ENCODE peak calls at places on chromosomes 13 and 19, in seven cellular contexts. V, D, N, U, K, M and P are unnamed samples.

GRCh38 chr19:50332264-50333038 is 3.3 kb upstream of the KCNC3 start:
- DNase-seq in V (no peak), D (no peak), N (no peak), U (no peak), K (peak; percentile 32), M (no peak), P (no peak)

GRCh38 chr19:33301011-33301899 is 1.1 kb downstream of the CEBPA start:
- DNase-seq in V (no peak), D (peak; percentile 18), N (peak; percentile 27), U (peak; percentile 29), K (peak; percentile 75), M (no peak), P (no peak)

GRCh38 chr13:67416047-67416925 is 186.2 kb upstream of the PCDH9 start:
- DNase-seq in V (no peak), D (peak; percentile 69), N (no peak), U (no peak), K (peak; percentile 28), M (peak; percentile 50), P (peak; percentile 35)

GRCh38 chr13:99174533-99175100 is 26.0 kb upstream of the UBAC2 start:
- DNase-seq in V (no peak), D (no peak), N (no peak), U (no peak), K (no peak), M (no peak), P (no peak)

GRCh38 chr13:20002766-20003165 is 44.2 kb downstream of the ZMYM2 start:
- DNase-seq in V (no peak), D (no peak), N (no peak), U (no peak), K (no peak), M (no peak), P (no peak)

GRCh38 chr19:14300281-14300680 is 81.0 kb upstream of the ADGRE5 start:
- DNase-seq in V (no peak), D (no peak), N (no peak), U (no peak), K (no peak), M (no peak), P (no peak)

GRCh38 chr19:3615524-3616135 is 9.0 kb upstream of the TBXA2R start:
- DNase-seq in V (no peak), D (no peak), N (no peak), U (no peak), K (no peak), M (no peak), P (no peak)

GRCh38 chr13:111939285-111940278 is 127.4 kb upstream of the SOX1 start:
- DNase-seq in V (no peak), D (no peak), N (no peak), U (no peak), K (no peak), M (no peak), P (no peak)

GRCh38 chr19:15248648-15249559 is 16.7 kb upstream of the EPHX3 start:
- DNase-seq in V (no peak), D (no peak), N (peak; percentile 72), U (peak; percentile 86), K (peak; percentile 94), M (peak; percentile 76), P (no peak)

GRCh38 chr19:16380943-16381755 is 56.5 kb downstream of the KLF2 start:
- DNase-seq in V (no peak), D (no peak), N (no peak), U (no peak), K (peak; percentile 57), M (no peak), P (no peak)

GRCh38 chr13:111270126-111270525 is 50.3 kb upstream of the TEX29 start:
- DNase-seq in V (no peak), D (no peak), N (no peak), U (no peak), K (no peak), M (no peak), P (no peak)

GRCh38 chr13:29799041-29799440 is 51.4 kb downstream of the UBL3 start:
- DNase-seq in V (no peak), D (no peak), N (no peak), U (no peak), K (no peak), M (no peak), P (no peak)

GRCh38 chr19:30225615-30226463 is 146.3 kb upstream of the ZNF536 start:
- DNase-seq in V (no peak), D (no peak), N (no peak), U (no peak), K (no peak), M (no peak), P (peak; percentile 6)

GRCh38 chr13:28574617-28575142 is 79.8 kb upstream of the FLT1 start:
- DNase-seq in V (no peak), D (peak; percentile 50), N (no peak), U (no peak), K (no peak), M (peak; percentile 97), P (no peak)

GRCh38 chr19:36047835-36048234 is 6.2 kb downstream of the THAP8 start:
- DNase-seq in V (no peak), D (no peak), N (no peak), U (no peak), K (no peak), M (no peak), P (no peak)

GRCh38 chr19:36054119-36054732 is at the start of gene THAP8:
- DNase-seq in V (peak; percentile 99), D (peak; percentile 97), N (peak; percentile 99), U (peak; percentile 100), K (peak; percentile 100), M (peak; percentile 100), P (peak; percentile 98)

GRCh38 chr19:36049080-36049698 is 4.9 kb downstream of the THAP8 start:
- DNase-seq in V (no peak), D (no peak), N (no peak), U (no peak), K (no peak), M (peak; percentile 45), P (no peak)

GRCh38 chr19:36051637-36052036 is 2.4 kb downstream of the THAP8 start:
- DNase-seq in V (no peak), D (no peak), N (no peak), U (no peak), K (no peak), M (no peak), P (no peak)

GRCh38 chr19:36051236-36051635 is 2.8 kb downstream of the THAP8 start:
- DNase-seq in V (no peak), D (peak; percentile 27), N (no peak), U (no peak), K (no peak), M (peak; percentile 43), P (no peak)
- TF ChIP-seq CTCF in V (no peak), D (no peak), N (no peak), U (no peak), K (no peak), M (peak; percentile 40), P (no peak)

GRCh38 chr13:49495783-49496762 is at the start of gene PHF11:
- DNase-seq in V (peak; percentile 45), D (peak; percentile 53), N (peak; percentile 77), U (peak; percentile 76), K (peak; percentile 91), M (peak; percentile 79), P (peak; percentile 50)

GRCh38 chr13:49497272-49497671 is 1.5 kb downstream of the PHF11 start:
- DNase-seq in V (no peak), D (no peak), N (no peak), U (no peak), K (no peak), M (no peak), P (no peak)

GRCh38 chr13:49498211-49498610 is 2.5 kb downstream of the PHF11 start:
- DNase-seq in V (no peak), D (no peak), N (no peak), U (no peak), K (no peak), M (no peak), P (no peak)

GRCh38 chr13:49499889-49500660 is 4.3 kb downstream of the PHF11 start:
- DNase-seq in V (no peak), D (no peak), N (no peak), U (no peak), K (no peak), M (no peak), P (no peak)

GRCh38 chr13:49494645-49495044 is 1.1 kb upstream of the PHF11 start:
- DNase-seq in V (no peak), D (no peak), N (no peak), U (no peak), K (no peak), M (no peak), P (no peak)
- TF ChIP-seq CTCF in V (no peak), D (no peak), N (no peak), U (no peak), K (no peak), M (no peak), P (no peak)

GRCh38 chr13:81713201-81713600 is 1372.3 kb upstream of the SPRY2 start:
- DNase-seq in V (no peak), D (no peak), N (no peak), U (no peak), K (no peak), M (no peak), P (no peak)

GRCh38 chr13:81714513-81714912 is 1373.6 kb upstream of the SPRY2 start:
- DNase-seq in V (no peak), D (no peak), N (no peak), U (no peak), K (no peak), M (peak; percentile 16), P (no peak)
- TF ChIP-seq CTCF in V (no peak), D (no peak), N (no peak), U (no peak), K (no peak), M (peak; percentile 32), P (no peak)

GRCh38 chr13:75417006-75417384 is 65.0 kb downstream of the TBC1D4 start:
- DNase-seq in V (no peak), D (no peak), N (no peak), U (no peak), K (peak; percentile 69), M (no peak), P (no peak)

GRCh38 chr13:75417647-75418046 is 64.3 kb downstream of the TBC1D4 start:
- DNase-seq in V (no peak), D (no peak), N (peak; percentile 43), U (no peak), K (no peak), M (peak; percentile 52), P (no peak)

GRCh38 chr13:75418186-75418843 is 63.7 kb downstream of the TBC1D4 start:
- DNase-seq in V (no peak), D (no peak), N (no peak), U (no peak), K (no peak), M (no peak), P (no peak)

GRCh38 chr13:75415720-75416119 is 66.2 kb downstream of the TBC1D4 start:
- DNase-seq in V (no peak), D (no peak), N (no peak), U (no peak), K (no peak), M (peak; percentile 72), P (no peak)

DNA sequence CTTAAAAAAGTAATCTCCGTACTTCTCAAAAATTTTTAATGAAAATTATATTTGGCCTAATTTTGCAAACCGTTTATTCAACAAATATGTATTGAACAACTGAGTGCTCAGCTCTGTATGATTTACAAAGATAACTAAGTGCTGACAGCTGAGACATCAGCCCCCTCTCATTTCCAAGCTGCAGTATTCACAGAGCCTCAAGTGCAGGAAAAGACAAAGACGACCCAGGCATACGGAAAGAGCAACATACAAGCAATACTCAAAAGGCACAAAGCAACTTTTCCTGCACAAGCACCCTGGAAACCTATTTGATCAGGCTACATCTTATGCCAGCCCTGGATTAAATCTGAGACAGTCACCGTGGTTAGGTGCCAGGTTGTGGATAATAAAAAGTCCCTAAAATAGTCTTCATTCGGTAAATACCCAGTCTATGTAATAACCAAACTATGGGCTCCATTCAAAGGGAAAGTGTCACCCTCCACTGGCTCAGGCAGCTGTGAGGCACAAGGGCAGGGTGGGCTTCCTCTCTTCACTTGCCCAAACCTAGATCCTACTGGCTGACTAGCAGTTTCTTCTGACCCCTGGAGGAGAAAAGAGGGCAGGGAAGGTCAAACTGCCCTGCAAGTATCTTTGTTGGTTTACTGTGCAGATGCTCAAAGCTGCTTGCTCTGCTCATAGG is 65.5 kb downstream of the TBC1D4 start:
- DNase-seq in V (no peak), D (no peak), N (no peak), U (no peak), K (no peak), M (no peak), P (no peak)
- TF ChIP-seq CTCF in V (no peak), D (no peak), N (no peak), U (no peak), K (no peak), M (no peak), P (no peak)